ENCODE peak calls at places on chromosomes 2 and 18, in seven cellular contexts. C is HCT116, L is cardiac muscle cell, A is kidney epithelial cell, Z is fibroblast of lung, D is left lung, X is PC-9. R is an unnamed sample.

GRCh38 chr18:27839141-27839540 is 337.8 kb downstream of the CDH2 start:
- DNase-seq in C (no peak), L (no peak), A (peak; percentile 91), Z (no peak), D (no peak), X (peak; percentile 47), R (peak; percentile 84)

GRCh38 chr2:236166157-236166780 is 1.9 kb downstream of the GBX2 start:
- DNase-seq in C (no peak), L (no peak), A (no peak), Z (no peak), D (no peak), X (no peak), R (no peak)

GRCh38 chr2:175478369-175478768 is 296.9 kb upstream of the ATP5MC3 start:
- DNase-seq in C (peak; percentile 42), L (no peak), A (no peak), Z (no peak), D (no peak), X (peak; percentile 71), R (no peak)

GRCh38 chr2:144452169-144453038 is 67.5 kb downstream of the ZEB2 start:
- DNase-seq in C (no peak), L (peak; percentile 62), A (no peak), Z (peak; percentile 50), D (no peak), X (no peak), R (no peak)

GRCh38 chr2:65350714-65351113 is 81.7 kb downstream of the SPRED2 start:
- DNase-seq in C (no peak), L (peak; percentile 39), A (no peak), Z (no peak), D (no peak), X (no peak), R (no peak)

GRCh38 chr2:33000986-33001385 is 54.2 kb downstream of the LTBP1 start:
- DNase-seq in C (no peak), L (no peak), A (no peak), Z (peak; percentile 44), D (no peak), X (peak; percentile 64), R (no peak)

GRCh38 chr2:144097440-144098225 is 422.3 kb downstream of the ZEB2 start:
- DNase-seq in C (no peak), L (peak; percentile 86), A (no peak), Z (no peak), D (no peak), X (no peak), R (no peak)

GRCh38 chr2:64244049-64244446 is 99.8 kb upstream of the PELI1 start:
- DNase-seq in C (no peak), L (no peak), A (no peak), Z (no peak), D (no peak), X (peak; percentile 34), R (no peak)

GRCh38 chr2:18410543-18410942 is 149.9 kb downstream of the RDH14 start:
- DNase-seq in C (no peak), L (no peak), A (no peak), Z (no peak), D (no peak), X (no peak), R (no peak)

GRCh38 chr2:102061962-102062795 is 70.4 kb downstream of the IL1R2 start:
- DNase-seq in C (no peak), L (no peak), A (no peak), Z (peak; percentile 84), D (no peak), X (no peak), R (no peak)

GRCh38 chr2:188765522-188765921 is 208.7 kb upstream of the COL3A1 start:
- DNase-seq in C (peak; percentile 41), L (peak; percentile 39), A (no peak), Z (peak; percentile 32), D (no peak), X (no peak), R (no peak)

GRCh38 chr2:127094509-127095366 is 12.2 kb downstream of the BIN1 start:
- DNase-seq in C (no peak), L (peak; percentile 48), A (no peak), Z (peak; percentile 69), D (no peak), X (peak; percentile 71), R (no peak)

GRCh38 chr2:137659616-137660015 is 304.7 kb upstream of the HNMT start:
- DNase-seq in C (no peak), L (no peak), A (peak; percentile 2), Z (no peak), D (peak; percentile 34), X (no peak), R (no peak)

GRCh38 chr18:62754026-62754425 is 38.7 kb downstream of the PHLPP1 start:
- DNase-seq in C (no peak), L (no peak), A (no peak), Z (no peak), D (no peak), X (no peak), R (no peak)

GRCh38 chr2:67783026-67783425 is 279.8 kb downstream of the C1D start:
- DNase-seq in C (no peak), L (no peak), A (no peak), Z (no peak), D (no peak), X (no peak), R (no peak)

GRCh38 chr2:234326694-234327093 is 170.2 kb downstream of the ARL4C start:
- DNase-seq in C (no peak), L (no peak), A (no peak), Z (no peak), D (no peak), X (no peak), R (no peak)

GRCh38 chr2:193373139-193373538 is 1178.4 kb upstream of the TMEFF2 start:
- DNase-seq in C (no peak), L (no peak), A (no peak), Z (no peak), D (no peak), X (no peak), R (no peak)

DNA sequence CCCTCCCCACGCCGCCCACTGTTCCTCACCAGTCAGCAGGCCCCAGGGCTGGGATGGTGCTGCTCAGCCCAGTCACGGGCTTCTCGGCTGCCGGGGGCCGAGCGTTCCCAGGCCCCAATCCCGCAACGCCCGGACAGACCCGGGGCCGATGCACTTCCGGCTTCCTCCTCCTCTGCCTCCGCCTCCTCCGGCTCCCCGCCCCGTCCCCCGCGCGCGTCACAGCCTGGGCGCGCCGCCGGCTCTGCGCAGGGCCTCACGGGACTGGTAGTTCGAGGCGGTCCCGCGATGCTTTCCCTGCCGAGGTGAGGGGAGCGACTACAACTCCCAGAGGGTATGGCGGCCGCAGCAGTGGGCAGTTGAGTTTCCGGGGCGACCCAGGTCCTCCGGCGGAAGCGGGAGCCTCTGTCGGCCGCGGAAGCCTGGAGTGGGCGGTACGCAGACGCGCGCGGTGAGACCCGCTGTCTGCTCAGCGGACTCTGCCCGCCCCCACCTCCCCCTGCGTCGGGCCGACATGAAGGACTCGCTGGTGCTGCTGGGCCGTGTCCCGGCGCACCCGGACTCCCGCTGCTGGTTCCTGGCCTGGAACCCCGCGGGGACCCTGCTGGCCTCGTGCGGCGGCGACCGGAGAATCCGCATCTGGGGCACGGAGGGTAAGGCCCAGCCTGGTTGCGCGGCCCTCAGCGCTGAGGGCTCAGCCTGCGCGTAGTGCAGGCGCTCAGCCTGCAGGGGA is at the start of the genes CIAO1 and TMEM127:
- DNase-seq in C (peak; percentile 90), L (peak; percentile 99), A (peak; percentile 85), Z (peak; percentile 97), D (peak; percentile 99), X (peak; percentile 96), R (peak; percentile 99)
- TF ChIP-seq CTCF in C (no peak), L (peak; percentile 36), A (peak; percentile 46), Z (no peak), D (no peak), X (no peak), R (no peak)

GRCh38 chr2:88832256-88832991 is 141.0 kb downstream of the RPIA start:
- DNase-seq in C (no peak), L (no peak), A (no peak), Z (no peak), D (no peak), X (no peak), R (no peak)
- TF ChIP-seq CTCF in C (peak; percentile 21), L (no peak), A (no peak), Z (no peak), D (no peak), X (no peak), R (no peak)

GRCh38 chr18:53458266-53458665 is 766.2 kb downstream of the MBD2 start:
- DNase-seq in C (no peak), L (no peak), A (no peak), Z (no peak), D (no peak), X (no peak), R (no peak)
- TF ChIP-seq CTCF in C (no peak), L (no peak), A (no peak), Z (no peak), D (no peak), X (no peak), R (no peak)

GRCh38 chr2:106866636-106867035 is 19.3 kb downstream of the ST6GAL2 start:
- DNase-seq in C (no peak), L (no peak), A (no peak), Z (no peak), D (no peak), X (no peak), R (no peak)

GRCh38 chr2:106867231-106867943 is 18.6 kb downstream of the ST6GAL2 start:
- DNase-seq in C (no peak), L (no peak), A (no peak), Z (no peak), D (no peak), X (no peak), R (no peak)

GRCh38 chr2:106864051-106864450 is 21.9 kb downstream of the ST6GAL2 start:
- DNase-seq in C (no peak), L (no peak), A (no peak), Z (no peak), D (no peak), X (no peak), R (no peak)

GRCh38 chr2:106869512-106870276 is 16.3 kb downstream of the ST6GAL2 start:
- DNase-seq in C (no peak), L (no peak), A (no peak), Z (no peak), D (no peak), X (no peak), R (no peak)

DNA sequence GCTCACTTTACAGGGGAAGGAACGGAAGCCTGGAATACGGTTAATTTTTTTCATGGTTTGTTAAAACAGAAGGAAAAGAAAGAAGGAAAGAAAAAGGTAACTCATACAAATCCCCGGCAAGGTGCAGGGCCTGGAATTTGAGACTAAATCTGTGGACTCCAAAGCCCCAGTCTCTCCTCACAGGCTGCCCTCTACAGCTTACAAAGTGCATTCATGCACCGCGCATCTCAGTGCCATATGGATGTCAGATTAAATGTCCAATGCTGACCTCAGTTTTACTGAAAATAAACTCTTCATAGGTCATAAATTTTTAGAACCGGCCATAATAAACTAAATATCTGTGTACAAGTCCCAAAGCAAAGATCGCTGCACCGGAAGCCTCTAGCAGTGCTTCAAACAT is 17.8 kb downstream of the ST6GAL2 start:
- DNase-seq in C (no peak), L (peak; percentile 38), A (no peak), Z (no peak), D (no peak), X (no peak), R (no peak)
- TF ChIP-seq CTCF in C (no peak), L (no peak), A (peak; percentile 36), Z (no peak), D (no peak), X (no peak), R (no peak)